ENCODE peak calls at places on chromosomes 7 and 10, in five cellular contexts. One of them, this sample, is unnamed.

GRCh38 chr7:42794673-42795072 is 117.2 kb downstream of the C7orf25 start:
- DNase-seq in neural progenitor cell: no peak
- DNase-seq in heart left ventricle: no peak
- DNase-seq in left ventricle myocardium inferior: no peak
- DNase-seq in testis: no peak
- DNase-seq in this sample: peak; percentile 25

GRCh38 chr7:74092964-74093339 is 9.3 kb downstream of the LIMK1 start:
- DNase-seq in testis: peak; percentile 47
- DNase-seq in heart left ventricle: peak; percentile 84
- DNase-seq in left ventricle myocardium inferior: peak; percentile 69
- DNase-seq in neural progenitor cell: no peak
- DNase-seq in this sample: peak; percentile 87

GRCh38 chr7:131897016-131897789 is 340.8 kb upstream of the PODXL start:
- DNase-seq in heart left ventricle: no peak
- DNase-seq in neural progenitor cell: no peak
- DNase-seq in testis: no peak
- DNase-seq in left ventricle myocardium inferior: no peak
- DNase-seq in this sample: no peak

GRCh38 chr10:86314616-86315520 is 51.7 kb downstream of the GRID1 start:
- DNase-seq in neural progenitor cell: no peak
- DNase-seq in testis: no peak
- DNase-seq in heart left ventricle: no peak
- DNase-seq in left ventricle myocardium inferior: no peak
- DNase-seq in this sample: no peak

GRCh38 chr7:84913731-84914130 is 273.1 kb downstream of the SEMA3D start:
- DNase-seq in neural progenitor cell: no peak
- DNase-seq in heart left ventricle: no peak
- DNase-seq in left ventricle myocardium inferior: no peak
- DNase-seq in testis: no peak
- DNase-seq in this sample: no peak

GRCh38 chr10:117168135-117168674 is 29.1 kb upstream of the KCNK18 start:
- DNase-seq in testis: peak; percentile 74
- DNase-seq in heart left ventricle: peak; percentile 65
- DNase-seq in neural progenitor cell: peak; percentile 88
- DNase-seq in left ventricle myocardium inferior: peak; percentile 47
- DNase-seq in this sample: peak; percentile 84

GRCh38 chr10:121417298-121417697 is 180.9 kb downstream of the FGFR2 start:
- DNase-seq in left ventricle myocardium inferior: no peak
- DNase-seq in testis: no peak
- DNase-seq in heart left ventricle: no peak
- DNase-seq in neural progenitor cell: no peak
- DNase-seq in this sample: no peak

GRCh38 chr7:155258233-155258575 is 39.5 kb upstream of the INSIG1 start:
- DNase-seq in testis: no peak
- DNase-seq in left ventricle myocardium inferior: no peak
- DNase-seq in neural progenitor cell: no peak
- DNase-seq in heart left ventricle: peak; percentile 50
- DNase-seq in this sample: no peak

GRCh38 chr10:114279289-114279688 is 40.2 kb downstream of the VWA2 start:
- DNase-seq in heart left ventricle: no peak
- DNase-seq in neural progenitor cell: no peak
- DNase-seq in testis: no peak
- DNase-seq in left ventricle myocardium inferior: no peak
- DNase-seq in this sample: peak; percentile 15

GRCh38 chr7:19146699-19147098 is 1.5 kb upstream of the FERD3L start:
- DNase-seq in heart left ventricle: no peak
- DNase-seq in neural progenitor cell: peak; percentile 66
- DNase-seq in testis: no peak
- DNase-seq in left ventricle myocardium inferior: no peak
- DNase-seq in this sample: no peak

GRCh38 chr10:50619882-50620281 is 3.9 kb downstream of the SGMS1 start:
- DNase-seq in left ventricle myocardium inferior: no peak
- DNase-seq in heart left ventricle: no peak
- DNase-seq in neural progenitor cell: no peak
- DNase-seq in testis: no peak
- DNase-seq in this sample: no peak
- H3K4me1 ChIP-seq in left ventricle myocardium inferior: peaks cover 56% of the 10 kb centered on the region
- H3K4me1 ChIP-seq in heart left ventricle: peaks cover 32% of the 10 kb centered on the region
- H3K4me1 ChIP-seq in neural progenitor cell: peaks cover 12% of the 10 kb centered on the region
- H3K4me1 ChIP-seq in testis: peaks cover 6% of the 10 kb centered on the region
- H3K4me1 ChIP-seq in this sample: peaks cover 14% of the 10 kb centered on the region

GRCh38 chr7:128893251-128894100 is 17.0 kb downstream of the KCP start:
- DNase-seq in neural progenitor cell: no peak
- DNase-seq in testis: no peak
- DNase-seq in heart left ventricle: peak; percentile 18
- DNase-seq in left ventricle myocardium inferior: peak; percentile 7
- DNase-seq in this sample: peak; percentile 87
- H3K4me3 ChIP-seq in neural progenitor cell: no peak overlapping the region
- H3K4me3 ChIP-seq in testis: no peak overlapping the region
- H3K4me3 ChIP-seq in heart left ventricle: no peak overlapping the region
- H3K4me3 ChIP-seq in left ventricle myocardium inferior: no peak overlapping the region
- H3K4me3 ChIP-seq in this sample: no peak overlapping the region

GRCh38 chr7:70131807-70132565 is 533.7 kb downstream of the AUTS2 start:
- DNase-seq in neural progenitor cell: no peak
- DNase-seq in testis: no peak
- DNase-seq in heart left ventricle: no peak
- DNase-seq in left ventricle myocardium inferior: no peak
- DNase-seq in this sample: no peak
- H3K4me1 ChIP-seq in neural progenitor cell: peaks cover 13% of the 10 kb centered on the region
- H3K4me1 ChIP-seq in testis: no peaks in the 10 kb centered on the region
- H3K4me1 ChIP-seq in heart left ventricle: no peaks in the 10 kb centered on the region
- H3K4me1 ChIP-seq in left ventricle myocardium inferior: peaks cover 7% of the 10 kb centered on the region
- H3K4me1 ChIP-seq in this sample: no peaks in the 10 kb centered on the region

GRCh38 chr7:148543-148931 is 43.8 kb upstream of the FAM20C start:
- DNase-seq in neural progenitor cell: no peak
- DNase-seq in left ventricle myocardium inferior: no peak
- DNase-seq in testis: no peak
- DNase-seq in heart left ventricle: no peak
- DNase-seq in this sample: no peak
- H3K4me3 ChIP-seq in neural progenitor cell: peak overlapping the region; percentile 60
- H3K4me3 ChIP-seq in left ventricle myocardium inferior: peak overlapping the region; percentile 74
- H3K4me3 ChIP-seq in testis: peak overlapping the region; percentile 63
- H3K4me3 ChIP-seq in heart left ventricle: peak overlapping the region; percentile 69
- H3K4me3 ChIP-seq in this sample: peak overlapping the region; percentile 66

DNA sequence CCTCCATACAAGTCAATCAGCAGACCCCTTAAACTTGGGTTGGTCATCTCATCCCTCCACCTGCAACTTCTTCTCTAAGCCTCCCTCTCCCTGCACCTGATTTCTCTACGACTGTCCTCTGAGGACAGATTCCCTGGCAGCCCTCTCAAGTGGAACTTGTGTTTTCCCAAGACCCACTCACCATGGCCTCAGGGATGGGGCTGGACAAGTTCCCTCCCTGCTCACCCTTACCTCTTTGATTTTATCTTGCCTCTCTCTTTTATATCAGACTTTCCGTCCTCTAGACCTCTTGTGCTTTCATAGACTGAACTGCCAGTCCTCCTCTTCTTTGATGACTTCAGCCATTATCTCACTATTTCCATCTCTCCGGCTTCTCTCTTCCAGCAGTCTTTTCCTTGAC is 46.2 kb upstream of the ARL4A start:
- DNase-seq in testis: no peak
- DNase-seq in heart left ventricle: no peak
- DNase-seq in left ventricle myocardium inferior: no peak
- DNase-seq in neural progenitor cell: no peak
- DNase-seq in this sample: no peak
- H3K4me1 ChIP-seq in testis: no peaks in the 10 kb centered on the region
- H3K4me1 ChIP-seq in heart left ventricle: peaks cover 14% of the 10 kb centered on the region
- H3K4me1 ChIP-seq in left ventricle myocardium inferior: peaks cover 8% of the 10 kb centered on the region
- H3K4me1 ChIP-seq in neural progenitor cell: no peaks in the 10 kb centered on the region
- H3K4me1 ChIP-seq in this sample: peaks cover 2% of the 10 kb centered on the region

DNA sequence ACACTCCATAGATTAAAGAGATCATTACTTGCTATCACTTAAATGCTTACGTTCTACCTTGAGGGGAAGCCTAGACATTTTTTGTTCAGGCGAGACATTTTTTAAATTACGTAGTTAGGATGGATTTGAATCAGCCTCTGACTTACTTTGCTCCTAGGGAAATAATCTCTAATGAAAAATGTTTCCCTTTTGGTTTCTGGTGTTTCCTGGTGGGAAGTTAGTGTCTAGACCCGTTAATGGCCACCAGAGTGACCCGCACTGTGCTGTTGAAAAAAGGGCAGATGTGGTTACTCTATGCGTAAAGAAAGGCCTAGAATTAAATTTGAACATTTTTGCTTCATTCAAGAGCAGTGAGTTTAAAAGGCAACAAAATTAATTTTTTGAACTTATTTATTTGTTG is 3.8 kb downstream of the ZNF365 start:
- DNase-seq in left ventricle myocardium inferior: no peak
- DNase-seq in testis: no peak
- DNase-seq in neural progenitor cell: no peak
- DNase-seq in heart left ventricle: no peak
- DNase-seq in this sample: no peak
- H3K4me3 ChIP-seq in left ventricle myocardium inferior: no peak overlapping the region
- H3K4me3 ChIP-seq in testis: no peak overlapping the region
- H3K4me3 ChIP-seq in neural progenitor cell: no peak overlapping the region
- H3K4me3 ChIP-seq in heart left ventricle: no peak overlapping the region
- H3K4me3 ChIP-seq in this sample: no peak overlapping the region

DNA sequence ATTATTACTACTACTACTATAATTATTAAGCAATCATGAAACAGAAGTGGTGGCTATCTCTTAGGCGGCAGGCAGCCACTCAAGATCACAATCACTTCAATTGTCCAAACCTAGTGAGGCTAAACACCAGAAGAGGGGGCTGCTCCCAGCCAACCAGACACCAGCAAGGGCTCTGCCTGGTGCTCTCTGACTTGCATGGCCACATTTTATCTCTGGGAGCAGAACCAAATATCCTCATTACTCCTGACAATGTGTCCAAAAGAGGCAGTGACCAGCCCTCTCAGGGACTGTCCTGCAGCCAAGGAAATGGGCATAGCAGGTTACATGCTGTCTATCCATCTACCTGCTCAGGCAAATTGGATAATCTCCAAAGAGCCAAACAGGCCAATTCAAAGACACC is 187.4 kb upstream of the PDE1C start:
- DNase-seq in left ventricle myocardium inferior: no peak
- DNase-seq in testis: no peak
- DNase-seq in heart left ventricle: no peak
- DNase-seq in neural progenitor cell: peak; percentile 25
- DNase-seq in this sample: no peak
- H3K4me1 ChIP-seq in left ventricle myocardium inferior: peaks cover 58% of the 10 kb centered on the region
- H3K4me1 ChIP-seq in testis: no peaks in the 10 kb centered on the region
- H3K4me1 ChIP-seq in heart left ventricle: no peaks in the 10 kb centered on the region
- H3K4me1 ChIP-seq in neural progenitor cell: peaks cover 13% of the 10 kb centered on the region
- H3K4me1 ChIP-seq in this sample: no peaks in the 10 kb centered on the region

GRCh38 chr7:64045301-64046040 is at the start of gene ZNF727:
- DNase-seq in neural progenitor cell: no peak
- DNase-seq in left ventricle myocardium inferior: peak; percentile 76
- DNase-seq in heart left ventricle: peak; percentile 85
- DNase-seq in testis: peak; percentile 94
- DNase-seq in this sample: no peak
- H3K4me3 ChIP-seq in neural progenitor cell: no peak within 1 kb of the TSS
- H3K4me3 ChIP-seq in left ventricle myocardium inferior: peak within 1 kb of the TSS; percentile 73
- H3K4me3 ChIP-seq in heart left ventricle: peak within 1 kb of the TSS; percentile 43
- H3K4me3 ChIP-seq in testis: peak within 1 kb of the TSS; percentile 61
- H3K4me3 ChIP-seq in this sample: peak within 1 kb of the TSS; percentile 84

GRCh38 chr10:110501142-110501937 is 3.6 kb downstream of the DUSP5 start:
- DNase-seq in heart left ventricle: peak; percentile 96
- DNase-seq in left ventricle myocardium inferior: peak; percentile 91
- DNase-seq in testis: peak; percentile 80
- DNase-seq in neural progenitor cell: peak; percentile 56
- DNase-seq in this sample: peak; percentile 95
- H3K4me1 ChIP-seq in heart left ventricle: peaks cover 85% of the 10 kb centered on the region
- H3K4me1 ChIP-seq in left ventricle myocardium inferior: peaks cover 93% of the 10 kb centered on the region
- H3K4me1 ChIP-seq in testis: peaks cover 52% of the 10 kb centered on the region
- H3K4me1 ChIP-seq in neural progenitor cell: peaks cover 44% of the 10 kb centered on the region
- H3K4me1 ChIP-seq in this sample: peaks cover 23% of the 10 kb centered on the region

DNA sequence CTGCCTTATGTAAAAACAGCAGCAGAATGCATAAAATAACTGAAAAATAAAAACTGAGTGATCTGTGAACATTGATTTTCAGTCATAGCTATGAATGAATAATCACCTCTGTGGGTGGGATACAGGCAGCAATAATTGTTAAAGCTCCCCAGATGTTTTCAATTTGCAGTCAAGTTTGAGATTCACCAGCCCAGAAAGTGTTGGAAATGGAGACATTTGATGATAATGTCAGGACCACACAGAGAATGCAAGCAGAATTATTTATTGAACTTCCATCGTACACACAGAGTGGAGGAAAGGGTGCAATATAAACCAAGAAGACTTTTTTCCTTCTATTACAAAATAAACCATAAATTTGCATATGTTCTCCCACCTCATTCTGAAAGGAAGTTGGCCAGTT is 601.7 kb downstream of the ANKRD7 start:
- DNase-seq in heart left ventricle: no peak
- DNase-seq in left ventricle myocardium inferior: no peak
- DNase-seq in neural progenitor cell: no peak
- DNase-seq in testis: no peak
- DNase-seq in this sample: no peak
- H3K4me3 ChIP-seq in heart left ventricle: no peak overlapping the region
- H3K4me3 ChIP-seq in left ventricle myocardium inferior: no peak overlapping the region
- H3K4me3 ChIP-seq in neural progenitor cell: no peak overlapping the region
- H3K4me3 ChIP-seq in testis: no peak overlapping the region
- H3K4me3 ChIP-seq in this sample: no peak overlapping the region